ENCODE peak calls at places on chromosomes 16 and 17, in six cellular contexts. One of them, this sample, is unnamed.
A peak's percentile ranks its signal among the peaks of the same experiment; 100 is the strongest.

GRCh38 chr17:36072431-36073121 is 8.5 kb downstream of the CCL18 start:
- DNase-seq in activated B cell treated with CpG ODN at 0.5 μM for 24 hours: no peak
- DNase-seq in fibroblast of pulmonary artery: peak; percentile 36
- DNase-seq in Peyer's patch: peak; percentile 60
- DNase-seq in bronchial epithelial cell: peak; percentile 21
- DNase-seq in heart left ventricle: no peak
- DNase-seq in this sample: peak; percentile 60

GRCh38 chr16:88116121-88116900 is 165.1 kb downstream of the BANP start:
- DNase-seq in activated B cell treated with CpG ODN at 0.5 μM for 24 hours: no peak
- DNase-seq in fibroblast of pulmonary artery: peak; percentile 59
- DNase-seq in Peyer's patch: no peak
- DNase-seq in bronchial epithelial cell: no peak
- DNase-seq in heart left ventricle: peak; percentile 41
- DNase-seq in this sample: no peak

GRCh38 chr17:79616801-79617200 is 6.0 kb upstream of the RBFOX3 start:
- DNase-seq in activated B cell treated with CpG ODN at 0.5 μM for 24 hours: no peak
- DNase-seq in fibroblast of pulmonary artery: no peak
- DNase-seq in Peyer's patch: no peak
- DNase-seq in bronchial epithelial cell: no peak
- DNase-seq in heart left ventricle: peak; percentile 10
- DNase-seq in this sample: no peak

GRCh38 chr16:87951550-87952538 is 610 bp downstream of the BANP start:
- DNase-seq in activated B cell treated with CpG ODN at 0.5 μM for 24 hours: no peak
- DNase-seq in fibroblast of pulmonary artery: no peak
- DNase-seq in Peyer's patch: no peak
- DNase-seq in bronchial epithelial cell: no peak
- DNase-seq in heart left ventricle: no peak
- DNase-seq in this sample: peak; percentile 9

GRCh38 chr16:75042423-75043174 is 43.8 kb downstream of the ZNRF1 start:
- DNase-seq in activated B cell treated with CpG ODN at 0.5 μM for 24 hours: no peak
- DNase-seq in fibroblast of pulmonary artery: no peak
- DNase-seq in Peyer's patch: no peak
- DNase-seq in bronchial epithelial cell: no peak
- DNase-seq in heart left ventricle: no peak
- DNase-seq in this sample: no peak

GRCh38 chr16:73254983-73255382 is 207.1 kb upstream of the ZFHX3 start:
- DNase-seq in activated B cell treated with CpG ODN at 0.5 μM for 24 hours: no peak
- DNase-seq in fibroblast of pulmonary artery: no peak
- DNase-seq in Peyer's patch: no peak
- DNase-seq in bronchial epithelial cell: peak; percentile 5
- DNase-seq in heart left ventricle: no peak
- DNase-seq in this sample: no peak

GRCh38 chr17:33438136-33438535 is 145.0 kb upstream of the ASIC2 start:
- DNase-seq in activated B cell treated with CpG ODN at 0.5 μM for 24 hours: no peak
- DNase-seq in fibroblast of pulmonary artery: peak; percentile 63
- DNase-seq in Peyer's patch: no peak
- DNase-seq in bronchial epithelial cell: peak; percentile 52
- DNase-seq in heart left ventricle: no peak
- DNase-seq in this sample: no peak

GRCh38 chr17:10743316-10744009 is 13.6 kb upstream of the TMEM220 start:
- DNase-seq in activated B cell treated with CpG ODN at 0.5 μM for 24 hours: no peak
- DNase-seq in fibroblast of pulmonary artery: peak; percentile 50
- DNase-seq in Peyer's patch: no peak
- DNase-seq in bronchial epithelial cell: peak; percentile 16
- DNase-seq in heart left ventricle: no peak
- DNase-seq in this sample: peak; percentile 40

GRCh38 chr17:75832164-75832651 is 12.0 kb downstream of the UNC13D start:
- DNase-seq in activated B cell treated with CpG ODN at 0.5 μM for 24 hours: no peak
- DNase-seq in fibroblast of pulmonary artery: peak; percentile 60
- DNase-seq in Peyer's patch: peak; percentile 46
- DNase-seq in bronchial epithelial cell: peak; percentile 58
- DNase-seq in heart left ventricle: no peak
- DNase-seq in this sample: peak; percentile 12

GRCh38 chr17:50037321-50038107 is 18.4 kb upstream of the ITGA3 start:
- DNase-seq in activated B cell treated with CpG ODN at 0.5 μM for 24 hours: no peak
- DNase-seq in fibroblast of pulmonary artery: peak; percentile 78
- DNase-seq in Peyer's patch: no peak
- DNase-seq in bronchial epithelial cell: peak; percentile 70
- DNase-seq in heart left ventricle: no peak
- DNase-seq in this sample: peak; percentile 93

GRCh38 chr16:84600343-84601229 is 17.3 kb downstream of the COTL1 start:
- DNase-seq in activated B cell treated with CpG ODN at 0.5 μM for 24 hours: no peak
- DNase-seq in fibroblast of pulmonary artery: no peak
- DNase-seq in Peyer's patch: no peak
- DNase-seq in bronchial epithelial cell: no peak
- DNase-seq in heart left ventricle: no peak
- DNase-seq in this sample: no peak

GRCh38 chr16:88764913-88765349 is 20.1 kb downstream of the PIEZO1 start:
- DNase-seq in activated B cell treated with CpG ODN at 0.5 μM for 24 hours: no peak
- DNase-seq in fibroblast of pulmonary artery: no peak
- DNase-seq in Peyer's patch: no peak
- DNase-seq in bronchial epithelial cell: peak; percentile 78
- DNase-seq in heart left ventricle: no peak
- DNase-seq in this sample: peak; percentile 43

GRCh38 chr17:31533546-31534155 is 142.2 kb downstream of the RAB11FIP4 start:
- DNase-seq in activated B cell treated with CpG ODN at 0.5 μM for 24 hours: no peak
- DNase-seq in fibroblast of pulmonary artery: peak; percentile 75
- DNase-seq in Peyer's patch: peak; percentile 52
- DNase-seq in bronchial epithelial cell: peak; percentile 82
- DNase-seq in heart left ventricle: peak; percentile 59
- DNase-seq in this sample: peak; percentile 70

GRCh38 chr16:4933871-4934395 is 3.0 kb downstream of the PPL start:
- DNase-seq in activated B cell treated with CpG ODN at 0.5 μM for 24 hours: no peak
- DNase-seq in fibroblast of pulmonary artery: no peak
- DNase-seq in Peyer's patch: no peak
- DNase-seq in bronchial epithelial cell: no peak
- DNase-seq in heart left ventricle: no peak
- DNase-seq in this sample: no peak

GRCh38 chr17:382644-383533 is 30.3 kb upstream of the RPH3AL start:
- DNase-seq in activated B cell treated with CpG ODN at 0.5 μM for 24 hours: no peak
- DNase-seq in fibroblast of pulmonary artery: peak; percentile 62
- DNase-seq in Peyer's patch: no peak
- DNase-seq in bronchial epithelial cell: no peak
- DNase-seq in heart left ventricle: no peak
- DNase-seq in this sample: peak; percentile 26

GRCh38 chr16:25256821-25257503 is 683 bp downstream of the ZKSCAN2 start:
- DNase-seq in activated B cell treated with CpG ODN at 0.5 μM for 24 hours: no peak
- DNase-seq in fibroblast of pulmonary artery: peak; percentile 16
- DNase-seq in Peyer's patch: no peak
- DNase-seq in bronchial epithelial cell: peak; percentile 7
- DNase-seq in heart left ventricle: no peak
- DNase-seq in this sample: no peak

GRCh38 chr17:42525221-42525620 is 10.8 kb upstream of the NAGLU start:
- DNase-seq in activated B cell treated with CpG ODN at 0.5 μM for 24 hours: no peak
- DNase-seq in fibroblast of pulmonary artery: no peak
- DNase-seq in Peyer's patch: no peak
- DNase-seq in bronchial epithelial cell: peak; percentile 90
- DNase-seq in heart left ventricle: no peak
- DNase-seq in this sample: no peak

GRCh38 chr17:78448356-78448993 is 70.0 kb downstream of the PGS1 start:
- DNase-seq in activated B cell treated with CpG ODN at 0.5 μM for 24 hours: no peak
- DNase-seq in fibroblast of pulmonary artery: no peak
- DNase-seq in Peyer's patch: no peak
- DNase-seq in bronchial epithelial cell: no peak
- DNase-seq in heart left ventricle: no peak
- DNase-seq in this sample: no peak

GRCh38 chr17:36092228-36092627 is 2.3 kb upstream of the CCL3 start:
- DNase-seq in activated B cell treated with CpG ODN at 0.5 μM for 24 hours: no peak
- DNase-seq in fibroblast of pulmonary artery: no peak
- DNase-seq in Peyer's patch: no peak
- DNase-seq in bronchial epithelial cell: no peak
- DNase-seq in heart left ventricle: no peak
- DNase-seq in this sample: no peak

GRCh38 chr16:89096768-89097527 is 3.3 kb downstream of the ACSF3 start:
- DNase-seq in activated B cell treated with CpG ODN at 0.5 μM for 24 hours: no peak
- DNase-seq in fibroblast of pulmonary artery: no peak
- DNase-seq in Peyer's patch: peak; percentile 32
- DNase-seq in bronchial epithelial cell: no peak
- DNase-seq in heart left ventricle: no peak
- DNase-seq in this sample: no peak

GRCh38 chr16:46649571-46649970 is 28.4 kb upstream of the SHCBP1 start:
- DNase-seq in activated B cell treated with CpG ODN at 0.5 μM for 24 hours: no peak
- DNase-seq in fibroblast of pulmonary artery: peak; percentile 49
- DNase-seq in Peyer's patch: no peak
- DNase-seq in bronchial epithelial cell: no peak
- DNase-seq in heart left ventricle: peak; percentile 68
- DNase-seq in this sample: peak; percentile 35

GRCh38 chr17:73360961-73361761 is 49.4 kb upstream of the CDC42EP4 start:
- DNase-seq in activated B cell treated with CpG ODN at 0.5 μM for 24 hours: no peak
- DNase-seq in fibroblast of pulmonary artery: no peak
- DNase-seq in Peyer's patch: no peak
- DNase-seq in bronchial epithelial cell: no peak
- DNase-seq in heart left ventricle: no peak
- DNase-seq in this sample: no peak
- TF ChIP-seq CTCF in activated B cell treated with CpG ODN at 0.5 μM for 24 hours: no peak
- TF ChIP-seq CTCF in fibroblast of pulmonary artery: no peak
- TF ChIP-seq CTCF in Peyer's patch: no peak
- TF ChIP-seq CTCF in bronchial epithelial cell: no peak
- TF ChIP-seq CTCF in heart left ventricle: no peak
- TF ChIP-seq CTCF in this sample: no peak

GRCh38 chr16:27355610-27356009 is 41.8 kb downstream of the IL4R start:
- DNase-seq in activated B cell treated with CpG ODN at 0.5 μM for 24 hours: no peak
- DNase-seq in fibroblast of pulmonary artery: peak; percentile 60
- DNase-seq in Peyer's patch: no peak
- DNase-seq in bronchial epithelial cell: peak; percentile 22
- DNase-seq in heart left ventricle: peak; percentile 48
- DNase-seq in this sample: peak; percentile 52
- TF ChIP-seq CTCF in activated B cell treated with CpG ODN at 0.5 μM for 24 hours: no peak
- TF ChIP-seq CTCF in fibroblast of pulmonary artery: peak; percentile 51
- TF ChIP-seq CTCF in Peyer's patch: peak; percentile 17
- TF ChIP-seq CTCF in bronchial epithelial cell: peak; percentile 47
- TF ChIP-seq CTCF in heart left ventricle: peak; percentile 13
- TF ChIP-seq CTCF in this sample: peak; percentile 24

GRCh38 chr16:71357681-71358080 is 842 bp upstream of the CALB2 start:
- DNase-seq in activated B cell treated with CpG ODN at 0.5 μM for 24 hours: no peak
- DNase-seq in fibroblast of pulmonary artery: no peak
- DNase-seq in Peyer's patch: no peak
- DNase-seq in bronchial epithelial cell: no peak
- DNase-seq in heart left ventricle: no peak
- DNase-seq in this sample: no peak
- TF ChIP-seq CTCF in activated B cell treated with CpG ODN at 0.5 μM for 24 hours: no peak
- TF ChIP-seq CTCF in fibroblast of pulmonary artery: no peak
- TF ChIP-seq CTCF in Peyer's patch: no peak
- TF ChIP-seq CTCF in bronchial epithelial cell: no peak
- TF ChIP-seq CTCF in heart left ventricle: no peak
- TF ChIP-seq CTCF in this sample: no peak

GRCh38 chr17:57404073-57404472 is 147.8 kb downstream of the MSI2 start:
- DNase-seq in activated B cell treated with CpG ODN at 0.5 μM for 24 hours: no peak
- DNase-seq in fibroblast of pulmonary artery: no peak
- DNase-seq in Peyer's patch: no peak
- DNase-seq in bronchial epithelial cell: no peak
- DNase-seq in heart left ventricle: no peak
- DNase-seq in this sample: peak; percentile 6
- TF ChIP-seq CTCF in activated B cell treated with CpG ODN at 0.5 μM for 24 hours: no peak
- TF ChIP-seq CTCF in fibroblast of pulmonary artery: no peak
- TF ChIP-seq CTCF in Peyer's patch: no peak
- TF ChIP-seq CTCF in bronchial epithelial cell: peak; percentile 23
- TF ChIP-seq CTCF in heart left ventricle: no peak
- TF ChIP-seq CTCF in this sample: no peak

DNA sequence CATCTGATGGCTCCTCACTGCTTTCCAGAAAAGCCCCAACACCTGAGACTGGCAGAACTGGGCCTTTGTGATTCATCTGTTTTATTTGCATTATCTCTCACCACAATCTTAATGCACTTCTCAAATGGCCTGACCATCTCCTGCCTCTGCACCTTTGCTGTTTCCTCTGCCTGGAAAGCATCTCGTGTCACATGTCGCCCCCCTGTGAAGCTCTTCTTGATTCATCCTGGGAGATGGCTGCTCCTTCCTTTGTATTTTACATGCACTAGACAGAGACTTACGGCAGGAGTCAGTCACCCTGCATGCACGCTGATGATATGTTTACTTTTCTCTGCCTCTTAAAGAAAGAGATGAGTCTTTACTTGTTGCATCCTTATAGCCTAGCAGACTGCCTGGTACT is 30.0 kb downstream of the HNF1B start:
- DNase-seq in activated B cell treated with CpG ODN at 0.5 μM for 24 hours: no peak
- DNase-seq in fibroblast of pulmonary artery: no peak
- DNase-seq in Peyer's patch: no peak
- DNase-seq in bronchial epithelial cell: peak; percentile 66
- DNase-seq in heart left ventricle: no peak
- DNase-seq in this sample: no peak
- TF ChIP-seq CTCF in activated B cell treated with CpG ODN at 0.5 μM for 24 hours: no peak
- TF ChIP-seq CTCF in fibroblast of pulmonary artery: no peak
- TF ChIP-seq CTCF in Peyer's patch: no peak
- TF ChIP-seq CTCF in bronchial epithelial cell: peak; percentile 42
- TF ChIP-seq CTCF in heart left ventricle: no peak
- TF ChIP-seq CTCF in this sample: no peak

GRCh38 chr16:12146966-12147365 is 170.4 kb downstream of the SNX29 start:
- DNase-seq in activated B cell treated with CpG ODN at 0.5 μM for 24 hours: no peak
- DNase-seq in fibroblast of pulmonary artery: no peak
- DNase-seq in Peyer's patch: no peak
- DNase-seq in bronchial epithelial cell: no peak
- DNase-seq in heart left ventricle: no peak
- DNase-seq in this sample: no peak
- TF ChIP-seq CTCF in activated B cell treated with CpG ODN at 0.5 μM for 24 hours: no peak
- TF ChIP-seq CTCF in fibroblast of pulmonary artery: no peak
- TF ChIP-seq CTCF in Peyer's patch: no peak
- TF ChIP-seq CTCF in bronchial epithelial cell: no peak
- TF ChIP-seq CTCF in heart left ventricle: no peak
- TF ChIP-seq CTCF in this sample: no peak

DNA sequence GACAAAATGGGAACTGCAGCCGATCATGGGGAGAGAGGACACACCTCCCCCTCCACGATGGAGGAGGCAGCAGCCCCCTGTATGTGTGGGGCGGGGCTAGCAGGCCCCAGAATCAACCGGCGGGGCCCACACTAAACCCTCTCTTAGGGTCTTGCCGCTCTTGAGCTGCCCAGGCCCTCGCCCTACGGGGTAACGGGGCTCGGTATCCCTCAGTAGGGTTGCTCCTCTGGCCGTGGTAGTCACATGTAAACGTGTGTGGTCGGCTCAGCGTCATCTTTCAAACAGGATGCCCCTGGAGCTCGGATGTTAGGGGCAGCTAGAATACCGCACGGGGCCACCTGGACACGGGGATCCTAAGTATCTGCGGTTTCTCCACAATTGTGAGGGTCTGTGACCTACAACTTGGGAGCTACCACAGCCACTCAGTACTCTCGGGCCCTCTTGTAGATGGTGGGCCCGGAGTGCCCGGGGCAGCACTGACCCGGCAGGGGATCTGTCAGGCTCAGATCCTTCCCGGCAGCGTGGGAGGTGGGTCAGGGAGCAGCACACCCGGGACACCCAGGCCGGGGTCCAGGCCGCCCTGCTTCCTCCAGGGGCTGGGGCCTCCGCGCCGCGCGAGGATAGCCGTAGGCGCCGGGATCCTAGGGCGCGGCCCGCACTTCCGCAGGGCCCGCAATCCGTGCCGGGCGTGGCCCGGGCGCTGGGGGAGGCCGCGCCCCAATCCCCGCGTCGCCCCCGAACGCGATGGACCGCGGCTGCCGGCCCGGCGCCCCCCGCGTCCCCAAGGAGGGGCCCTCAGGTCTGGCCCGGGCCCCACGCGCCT is 771 bp downstream of the ARHGDIA start:
- DNase-seq in activated B cell treated with CpG ODN at 0.5 μM for 24 hours: peak; percentile 48
- DNase-seq in fibroblast of pulmonary artery: peak; percentile 51
- DNase-seq in Peyer's patch: peak; percentile 71
- DNase-seq in bronchial epithelial cell: no peak
- DNase-seq in heart left ventricle: peak; percentile 64
- DNase-seq in this sample: peak; percentile 53
- TF ChIP-seq CTCF in activated B cell treated with CpG ODN at 0.5 μM for 24 hours: no peak
- TF ChIP-seq CTCF in fibroblast of pulmonary artery: no peak
- TF ChIP-seq CTCF in Peyer's patch: no peak
- TF ChIP-seq CTCF in bronchial epithelial cell: no peak
- TF ChIP-seq CTCF in heart left ventricle: no peak
- TF ChIP-seq CTCF in this sample: no peak